ENCODE peak calls at places on chromosomes 11 and 22, in nine cellular contexts. L is PC-3, Y is hepatocyte, E is right atrium auricular region, Z is A549, I is adrenal gland, U is lung, D is uterus, P is tibial artery. N is an unnamed sample.

GRCh38 chr11:71500601-71501021 is 26.5 kb upstream of the KRTAP5-7 start:
- DNase-seq in L (peak; percentile 23), Y (no peak), E (no peak), Z (no peak), I (peak; percentile 57), U (no peak), D (no peak), P (no peak), N (no peak)

GRCh38 chr11:9565822-9566560 is 7.5 kb upstream of the WEE1 start:
- DNase-seq in L (peak; percentile 99), Y (peak; percentile 92), E (peak; percentile 89), Z (peak; percentile 93), I (peak; percentile 80), U (peak; percentile 37), D (peak; percentile 68), P (peak; percentile 78), N (peak; percentile 94)

GRCh38 chr11:123065634-123066033 is 3.7 kb upstream of the HSPA8 start:
- DNase-seq in L (peak; percentile 41), Y (no peak), E (no peak), Z (no peak), I (no peak), U (no peak), D (no peak), P (no peak), N (no peak)

GRCh38 chr11:112694244-112694643 is 267.0 kb upstream of the NCAM1 start:
- DNase-seq in L (no peak), Y (no peak), E (no peak), Z (no peak), I (no peak), U (no peak), D (no peak), P (no peak), N (no peak)

GRCh38 chr11:124751391-124751740 is 689 bp downstream of the VSIG2 start:
- DNase-seq in L (no peak), Y (no peak), E (no peak), Z (no peak), I (no peak), U (no peak), D (no peak), P (no peak), N (no peak)

GRCh38 chr11:60251485-60252207 is 8.7 kb upstream of the MS4A4E start:
- DNase-seq in L (peak; percentile 66), Y (peak; percentile 46), E (no peak), Z (no peak), I (peak; percentile 17), U (no peak), D (no peak), P (no peak), N (no peak)

GRCh38 chr11:124285610-124286344 is 28.0 kb downstream of the OR8D1 start:
- DNase-seq in L (peak; percentile 70), Y (no peak), E (no peak), Z (no peak), I (no peak), U (no peak), D (no peak), P (no peak), N (no peak)

GRCh38 chr11:7606496-7606895 is 66.8 kb downstream of the CYB5R2 start:
- DNase-seq in L (no peak), Y (no peak), E (no peak), Z (peak; percentile 25), I (no peak), U (no peak), D (no peak), P (no peak), N (no peak)

DNA sequence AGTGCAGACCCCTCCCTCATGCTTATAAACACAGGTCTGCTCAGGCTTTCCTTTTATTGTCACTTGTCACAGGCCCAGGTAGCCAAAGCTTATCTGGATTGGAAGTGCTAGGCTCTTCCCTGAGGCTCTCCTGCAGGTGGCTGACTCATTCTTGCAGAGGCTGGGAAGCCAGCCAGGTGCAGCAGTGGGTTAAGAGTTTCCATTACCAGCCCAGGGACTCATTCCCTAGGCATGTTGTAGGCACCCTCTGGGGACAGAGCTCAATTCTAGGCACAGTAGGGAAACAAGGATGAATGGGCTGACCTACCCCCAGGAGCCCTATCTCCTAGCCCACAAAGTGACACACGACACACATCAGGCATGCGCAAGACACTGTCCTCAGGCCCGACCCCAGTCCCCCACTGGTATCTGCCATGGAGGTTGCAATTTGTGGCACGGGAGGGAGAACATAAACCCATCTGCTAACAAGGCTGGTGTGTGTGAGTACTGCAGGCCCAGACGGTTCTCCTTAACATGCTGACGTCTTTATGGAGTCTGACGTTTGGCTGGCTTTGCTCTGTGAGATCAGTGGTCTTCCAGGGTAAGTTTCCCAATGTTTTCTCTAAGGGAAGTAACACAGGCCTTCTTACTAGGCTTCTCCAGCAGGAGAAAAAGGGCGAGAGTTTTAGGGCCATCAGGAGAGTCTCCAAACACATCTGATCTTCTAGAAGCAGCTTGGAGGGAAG is 94.2 kb downstream of the ABTB2 start:
- DNase-seq in L (peak; percentile 95), Y (peak; percentile 82), E (peak; percentile 71), Z (peak; percentile 62), I (peak; percentile 83), U (peak; percentile 75), D (peak; percentile 76), P (peak; percentile 83), N (no peak)
- H3K27ac ChIP-seq in L (peak overlapping the region; percentile 49), Y (peak overlapping the region; percentile 66), E (no peak overlapping the region), Z (peak overlapping the region; percentile 32), I (no peak overlapping the region), U (no peak overlapping the region), D (peak overlapping the region; percentile 53), P (no peak overlapping the region), N (no peak overlapping the region)

GRCh38 chr22:47281126-47282106 is 519.0 kb downstream of the TBC1D22A start:
- DNase-seq in L (peak; percentile 70), Y (no peak), E (no peak), Z (peak; percentile 6), I (no peak), U (no peak), D (no peak), P (no peak), N (no peak)

GRCh38 chr22:47278655-47279054 is 516.2 kb downstream of the TBC1D22A start:
- DNase-seq in L (no peak), Y (no peak), E (no peak), Z (no peak), I (no peak), U (no peak), D (no peak), P (peak; percentile 35), N (no peak)

GRCh38 chr22:47277001-47277400 is 514.6 kb downstream of the TBC1D22A start:
- DNase-seq in L (no peak), Y (no peak), E (no peak), Z (no peak), I (no peak), U (no peak), D (no peak), P (no peak), N (no peak)

GRCh38 chr22:47277511-47277910 is 515.1 kb downstream of the TBC1D22A start:
- DNase-seq in L (no peak), Y (no peak), E (no peak), Z (no peak), I (no peak), U (no peak), D (no peak), P (no peak), N (no peak)

DNA sequence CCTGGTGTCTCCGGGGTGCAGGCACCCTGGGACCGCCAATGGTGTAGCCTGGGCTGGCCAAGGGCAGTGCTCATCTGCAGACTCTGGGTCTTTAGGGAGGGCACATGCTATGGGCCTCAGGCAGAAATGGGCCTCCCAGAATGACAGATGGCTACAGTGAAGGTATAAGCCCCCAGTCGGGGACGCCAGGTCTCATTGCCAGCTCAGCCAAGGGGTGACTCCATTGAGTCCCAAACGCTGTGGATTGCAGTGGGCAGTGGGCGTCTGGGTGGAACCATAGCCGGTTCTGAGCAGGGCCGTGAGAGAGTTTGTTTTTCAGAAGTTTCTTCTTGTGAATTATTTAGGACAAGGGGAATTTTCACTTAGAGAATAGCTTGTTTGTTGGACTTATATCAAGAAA is 516.9 kb downstream of the TBC1D22A start:
- DNase-seq in L (no peak), Y (no peak), E (no peak), Z (no peak), I (no peak), U (no peak), D (no peak), P (no peak), N (no peak)
- H3K9me3 ChIP-seq in L (no peaks in the 10 kb centered on the region), Y (no peaks in the 10 kb centered on the region), E (no peaks in the 10 kb centered on the region), Z (no peaks in the 10 kb centered on the region), I (no peaks in the 10 kb centered on the region), U (no peaks in the 10 kb centered on the region), D (no peaks in the 10 kb centered on the region), P (no peaks in the 10 kb centered on the region), N (no peaks in the 10 kb centered on the region)

DNA sequence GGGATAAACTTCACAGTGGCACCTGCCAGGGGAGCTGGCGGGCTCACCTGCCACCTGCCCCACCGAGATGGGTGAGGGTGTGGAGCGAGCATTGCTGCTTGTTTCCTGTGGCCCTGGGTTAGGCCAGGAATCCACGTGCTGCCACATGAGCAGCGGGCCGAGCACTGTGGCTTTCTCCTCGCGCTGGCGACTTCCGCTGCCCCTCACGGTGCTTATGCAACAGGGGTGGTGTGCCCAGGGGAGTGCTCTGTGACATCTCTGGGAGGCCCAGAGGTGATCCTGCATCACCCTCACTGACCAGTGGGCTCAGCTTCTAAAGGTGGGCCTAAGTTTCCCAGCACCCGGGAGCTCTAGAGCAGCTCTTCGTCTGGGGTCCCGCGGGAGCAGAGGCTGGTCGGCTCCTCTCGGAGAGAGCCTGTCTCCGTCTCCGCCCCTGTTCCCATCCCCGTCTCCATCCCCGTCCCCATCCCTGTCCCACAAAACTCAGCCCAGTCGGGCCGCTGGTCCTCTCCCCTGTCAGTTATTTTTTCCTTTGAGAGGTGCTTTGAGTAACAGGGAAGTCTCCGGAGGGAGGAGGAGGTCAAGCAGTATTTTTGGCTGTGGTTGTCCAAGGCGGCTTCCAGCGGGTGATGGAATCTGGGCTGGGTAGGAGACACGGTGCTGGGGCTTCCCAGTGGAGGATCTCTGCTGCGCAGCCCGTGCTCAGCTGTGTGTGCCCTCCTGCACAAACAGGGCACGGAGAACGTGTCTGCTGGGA is 42.5 kb downstream of the AP2A2 start:
- DNase-seq in L (no peak), Y (no peak), E (no peak), Z (no peak), I (no peak), U (no peak), D (no peak), P (no peak), N (no peak)
- H3K27ac ChIP-seq in L (no peak overlapping the region), Y (no peak overlapping the region), E (no peak overlapping the region), Z (no peak overlapping the region), I (no peak overlapping the region), U (no peak overlapping the region), D (no peak overlapping the region), P (no peak overlapping the region), N (no peak overlapping the region)

GRCh38 chr11:50077526-50077925 is 44.9 kb downstream of the OR4C45 start:
- DNase-seq in L (no peak), Y (no peak), E (no peak), Z (no peak), I (no peak), U (no peak), D (no peak), P (no peak), N (peak; percentile 56)

GRCh38 chr11:50078001-50078400 is 45.3 kb downstream of the OR4C45 start:
- DNase-seq in L (no peak), Y (no peak), E (no peak), Z (no peak), I (no peak), U (no peak), D (no peak), P (no peak), N (no peak)

GRCh38 chr11:50075856-50076255 is 43.2 kb downstream of the OR4C45 start:
- DNase-seq in L (no peak), Y (no peak), E (no peak), Z (no peak), I (no peak), U (no peak), D (no peak), P (no peak), N (peak; percentile 79)

DNA sequence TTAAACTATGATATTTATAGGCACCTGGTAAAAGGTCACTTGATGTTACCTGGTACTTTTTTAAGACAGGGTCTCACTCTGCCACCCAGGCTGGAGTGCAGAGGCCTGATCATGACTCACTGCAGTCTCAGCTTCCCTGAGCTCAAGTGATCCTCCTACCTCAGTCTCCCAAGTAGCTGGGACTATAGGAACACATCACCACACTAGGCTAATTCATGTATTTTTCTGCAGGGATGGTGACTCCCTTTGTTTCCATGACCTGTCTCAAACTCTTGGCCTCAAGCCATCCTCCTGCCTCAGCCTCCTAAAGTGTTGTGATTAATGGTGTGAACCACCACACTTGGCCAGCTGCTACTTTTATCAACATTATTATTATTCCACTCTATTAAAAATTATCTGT is 47.6 kb downstream of the OR4C45 start:
- DNase-seq in L (no peak), Y (no peak), E (no peak), Z (no peak), I (no peak), U (no peak), D (no peak), P (no peak), N (no peak)
- H3K9me3 ChIP-seq in L (no peaks in the 10 kb centered on the region), Y (peaks cover 6% of the 10 kb centered on the region), E (no peaks in the 10 kb centered on the region), Z (peaks cover 4% of the 10 kb centered on the region), I (no peaks in the 10 kb centered on the region), U (no peaks in the 10 kb centered on the region), D (no peaks in the 10 kb centered on the region), P (no peaks in the 10 kb centered on the region), N (no peaks in the 10 kb centered on the region)